ENCODE peak calls at places on chromosomes 2 and 18, in ten cellular contexts. One of them, this sample, is unnamed.
A peak's percentile ranks its signal among the peaks of the same experiment; 100 is the strongest.

GRCh38 chr2:202418511-202418910 is 42.4 kb downstream of the BMPR2 start:
- DNase-seq in NB4: no peak
- DNase-seq in fibroblast of lung: no peak
- DNase-seq in heart right ventricle: no peak
- DNase-seq in PC-3: no peak
- DNase-seq in BE2C: no peak
- DNase-seq in lower lobe of right lung: no peak
- DNase-seq in astrocyte of the spinal cord: no peak
- DNase-seq in HepG2: no peak
- DNase-seq in body of pancreas: no peak
- DNase-seq in this sample: no peak

GRCh38 chr2:15107137-15107536 is 454.0 kb downstream of the NBAS start:
- DNase-seq in PC-3: no peak
- DNase-seq in body of pancreas: no peak
- DNase-seq in BE2C: no peak
- DNase-seq in lower lobe of right lung: no peak
- DNase-seq in NB4: no peak
- DNase-seq in fibroblast of lung: no peak
- DNase-seq in heart right ventricle: no peak
- DNase-seq in HepG2: no peak
- DNase-seq in astrocyte of the spinal cord: peak; percentile 2
- DNase-seq in this sample: no peak

GRCh38 chr2:230919681-230920080 is 5.4 kb downstream of the GPR55 start:
- DNase-seq in NB4: no peak
- DNase-seq in HepG2: no peak
- DNase-seq in fibroblast of lung: no peak
- DNase-seq in lower lobe of right lung: no peak
- DNase-seq in PC-3: no peak
- DNase-seq in BE2C: no peak
- DNase-seq in heart right ventricle: no peak
- DNase-seq in astrocyte of the spinal cord: no peak
- DNase-seq in body of pancreas: no peak
- DNase-seq in this sample: no peak

GRCh38 chr2:219087371-219087770 is 26.6 kb upstream of the IHH start:
- DNase-seq in BE2C: no peak
- DNase-seq in astrocyte of the spinal cord: no peak
- DNase-seq in NB4: no peak
- DNase-seq in fibroblast of lung: no peak
- DNase-seq in HepG2: no peak
- DNase-seq in lower lobe of right lung: no peak
- DNase-seq in body of pancreas: no peak
- DNase-seq in heart right ventricle: no peak
- DNase-seq in PC-3: no peak
- DNase-seq in this sample: no peak

GRCh38 chr18:75170916-75171315 is 38.0 kb downstream of the PTGR3 start:
- DNase-seq in body of pancreas: no peak
- DNase-seq in NB4: no peak
- DNase-seq in HepG2: no peak
- DNase-seq in PC-3: no peak
- DNase-seq in BE2C: no peak
- DNase-seq in heart right ventricle: no peak
- DNase-seq in fibroblast of lung: no peak
- DNase-seq in lower lobe of right lung: no peak
- DNase-seq in astrocyte of the spinal cord: no peak
- DNase-seq in this sample: no peak

GRCh38 chr2:144183744-144184143 is 336.2 kb downstream of the ZEB2 start:
- DNase-seq in fibroblast of lung: peak; percentile 84
- DNase-seq in astrocyte of the spinal cord: no peak
- DNase-seq in lower lobe of right lung: no peak
- DNase-seq in heart right ventricle: no peak
- DNase-seq in BE2C: no peak
- DNase-seq in PC-3: no peak
- DNase-seq in HepG2: no peak
- DNase-seq in body of pancreas: no peak
- DNase-seq in NB4: peak; percentile 6
- DNase-seq in this sample: peak; percentile 95

GRCh38 chr2:74008761-74009395 is 24.2 kb downstream of the TET3 start:
- DNase-seq in body of pancreas: no peak
- DNase-seq in heart right ventricle: no peak
- DNase-seq in fibroblast of lung: no peak
- DNase-seq in BE2C: no peak
- DNase-seq in PC-3: no peak
- DNase-seq in astrocyte of the spinal cord: no peak
- DNase-seq in lower lobe of right lung: no peak
- DNase-seq in NB4: no peak
- DNase-seq in HepG2: no peak
- DNase-seq in this sample: no peak

GRCh38 chr2:81283081-81283480 is 978.5 kb upstream of the LRRTM1 start:
- DNase-seq in fibroblast of lung: peak; percentile 45
- DNase-seq in HepG2: no peak
- DNase-seq in body of pancreas: no peak
- DNase-seq in astrocyte of the spinal cord: no peak
- DNase-seq in PC-3: peak; percentile 53
- DNase-seq in heart right ventricle: no peak
- DNase-seq in NB4: no peak
- DNase-seq in lower lobe of right lung: no peak
- DNase-seq in BE2C: no peak
- DNase-seq in this sample: no peak

GRCh38 chr2:43136862-43137261 is 89.5 kb downstream of the ZFP36L2 start:
- DNase-seq in NB4: peak; percentile 39
- DNase-seq in HepG2: no peak
- DNase-seq in body of pancreas: no peak
- DNase-seq in heart right ventricle: no peak
- DNase-seq in fibroblast of lung: no peak
- DNase-seq in PC-3: no peak
- DNase-seq in BE2C: no peak
- DNase-seq in lower lobe of right lung: no peak
- DNase-seq in astrocyte of the spinal cord: no peak
- DNase-seq in this sample: no peak

GRCh38 chr2:16126969-16127940 is 186.9 kb downstream of the MYCN start:
- DNase-seq in lower lobe of right lung: no peak
- DNase-seq in HepG2: no peak
- DNase-seq in astrocyte of the spinal cord: no peak
- DNase-seq in body of pancreas: no peak
- DNase-seq in PC-3: no peak
- DNase-seq in fibroblast of lung: no peak
- DNase-seq in heart right ventricle: no peak
- DNase-seq in BE2C: peak; percentile 97
- DNase-seq in NB4: no peak
- DNase-seq in this sample: no peak

GRCh38 chr2:241654551-241654950 is 17.1 kb downstream of the ATG4B start:
- DNase-seq in PC-3: no peak
- DNase-seq in fibroblast of lung: no peak
- DNase-seq in lower lobe of right lung: no peak
- DNase-seq in BE2C: no peak
- DNase-seq in heart right ventricle: no peak
- DNase-seq in astrocyte of the spinal cord: no peak
- DNase-seq in NB4: no peak
- DNase-seq in body of pancreas: no peak
- DNase-seq in HepG2: no peak
- DNase-seq in this sample: no peak

GRCh38 chr18:48136544-48137353 is 206.3 kb upstream of the SMAD2 start:
- DNase-seq in PC-3: no peak
- DNase-seq in NB4: peak; percentile 33
- DNase-seq in fibroblast of lung: no peak
- DNase-seq in heart right ventricle: no peak
- DNase-seq in HepG2: no peak
- DNase-seq in lower lobe of right lung: peak; percentile 62
- DNase-seq in BE2C: no peak
- DNase-seq in astrocyte of the spinal cord: no peak
- DNase-seq in body of pancreas: peak; percentile 36
- DNase-seq in this sample: no peak

GRCh38 chr2:224183086-224183485 is 144.0 kb upstream of the SERPINE2 start:
- DNase-seq in fibroblast of lung: peak; percentile 22
- DNase-seq in HepG2: no peak
- DNase-seq in PC-3: no peak
- DNase-seq in NB4: no peak
- DNase-seq in heart right ventricle: no peak
- DNase-seq in body of pancreas: no peak
- DNase-seq in BE2C: no peak
- DNase-seq in lower lobe of right lung: no peak
- DNase-seq in astrocyte of the spinal cord: peak; percentile 41
- DNase-seq in this sample: no peak

GRCh38 chr2:191066281-191067233 is 52.6 kb upstream of the STAT1 start:
- DNase-seq in PC-3: no peak
- DNase-seq in BE2C: no peak
- DNase-seq in lower lobe of right lung: no peak
- DNase-seq in fibroblast of lung: no peak
- DNase-seq in astrocyte of the spinal cord: no peak
- DNase-seq in body of pancreas: no peak
- DNase-seq in heart right ventricle: no peak
- DNase-seq in HepG2: no peak
- DNase-seq in NB4: peak; percentile 29
- DNase-seq in this sample: no peak

GRCh38 chr18:33866386-33866785 is 288.4 kb downstream of the ASXL3 start:
- DNase-seq in HepG2: no peak
- DNase-seq in body of pancreas: no peak
- DNase-seq in NB4: no peak
- DNase-seq in lower lobe of right lung: no peak
- DNase-seq in BE2C: no peak
- DNase-seq in PC-3: no peak
- DNase-seq in astrocyte of the spinal cord: no peak
- DNase-seq in fibroblast of lung: no peak
- DNase-seq in heart right ventricle: no peak
- DNase-seq in this sample: no peak
- H3K4me3 ChIP-seq in HepG2: no peak overlapping the region
- H3K4me3 ChIP-seq in body of pancreas: no peak overlapping the region
- H3K4me3 ChIP-seq in NB4: no peak overlapping the region
- H3K4me3 ChIP-seq in lower lobe of right lung: no peak overlapping the region
- H3K4me3 ChIP-seq in BE2C: no peak overlapping the region
- H3K4me3 ChIP-seq in PC-3: no peak overlapping the region
- H3K4me3 ChIP-seq in astrocyte of the spinal cord: no peak overlapping the region
- H3K4me3 ChIP-seq in fibroblast of lung: no peak overlapping the region
- H3K4me3 ChIP-seq in heart right ventricle: no peak overlapping the region
- H3K4me3 ChIP-seq in this sample: no peak overlapping the region

DNA sequence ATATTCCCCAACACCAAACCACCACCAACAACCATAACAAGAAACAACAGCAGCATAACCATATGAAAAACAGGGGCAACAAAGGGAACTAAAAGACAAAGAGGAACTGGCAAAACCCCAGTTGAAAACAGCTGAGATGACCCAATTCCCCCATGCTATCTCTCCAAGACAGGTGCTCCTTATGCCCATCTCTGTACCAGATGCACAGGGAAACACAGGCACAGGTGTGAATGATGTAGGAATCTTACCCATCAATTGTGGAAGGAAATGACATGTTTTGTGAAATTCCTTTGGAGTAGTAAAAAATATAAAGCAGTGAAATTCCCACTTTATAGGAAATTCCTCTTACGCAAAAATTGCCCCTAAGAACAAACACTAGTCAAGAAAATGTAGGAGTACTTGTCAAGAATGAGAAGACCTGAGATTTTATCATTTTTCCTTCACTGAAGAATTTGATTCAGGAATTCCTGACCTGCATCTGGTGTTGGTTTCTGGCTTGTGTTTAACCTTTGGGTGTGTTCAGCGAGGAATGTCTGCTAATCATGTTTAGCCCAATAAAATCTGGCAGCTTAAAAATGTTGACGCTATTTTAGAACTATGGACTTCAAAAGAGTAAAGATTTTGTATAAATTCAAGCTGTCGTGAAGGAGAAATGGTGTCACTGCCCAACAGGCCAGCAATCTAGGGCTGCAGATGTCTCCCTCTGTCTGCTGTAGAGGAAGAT is 67.7 kb upstream of the ARHGAP28 start:
- DNase-seq in body of pancreas: no peak
- DNase-seq in heart right ventricle: no peak
- DNase-seq in HepG2: no peak
- DNase-seq in astrocyte of the spinal cord: no peak
- DNase-seq in NB4: no peak
- DNase-seq in lower lobe of right lung: no peak
- DNase-seq in BE2C: no peak
- DNase-seq in PC-3: peak; percentile 62
- DNase-seq in fibroblast of lung: no peak
- DNase-seq in this sample: no peak
- TF ChIP-seq CTCF in body of pancreas: no peak
- TF ChIP-seq CTCF in heart right ventricle: no peak
- TF ChIP-seq CTCF in HepG2: no peak
- TF ChIP-seq CTCF in astrocyte of the spinal cord: no peak
- TF ChIP-seq CTCF in NB4: no peak
- TF ChIP-seq CTCF in lower lobe of right lung: no peak
- TF ChIP-seq CTCF in BE2C: no peak
- TF ChIP-seq CTCF in PC-3: no peak
- TF ChIP-seq CTCF in fibroblast of lung: no peak
- TF ChIP-seq CTCF in this sample: no peak

GRCh38 chr2:84888401-84889276 is 7.8 kb upstream of the TRABD2A start:
- DNase-seq in body of pancreas: no peak
- DNase-seq in heart right ventricle: no peak
- DNase-seq in BE2C: no peak
- DNase-seq in NB4: peak; percentile 98
- DNase-seq in astrocyte of the spinal cord: peak; percentile 58
- DNase-seq in lower lobe of right lung: no peak
- DNase-seq in HepG2: no peak
- DNase-seq in fibroblast of lung: peak; percentile 79
- DNase-seq in PC-3: no peak
- DNase-seq in this sample: peak; percentile 76
- H3K4me3 ChIP-seq in body of pancreas: no peak overlapping the region
- H3K4me3 ChIP-seq in heart right ventricle: no peak overlapping the region
- H3K4me3 ChIP-seq in BE2C: no peak overlapping the region
- H3K4me3 ChIP-seq in NB4: peak overlapping the region; percentile 48
- H3K4me3 ChIP-seq in astrocyte of the spinal cord: no peak overlapping the region
- H3K4me3 ChIP-seq in lower lobe of right lung: peak overlapping the region; percentile 43
- H3K4me3 ChIP-seq in HepG2: peak overlapping the region; percentile 39
- H3K4me3 ChIP-seq in fibroblast of lung: peak overlapping the region; percentile 22
- H3K4me3 ChIP-seq in PC-3: no peak overlapping the region
- H3K4me3 ChIP-seq in this sample: no peak overlapping the region

GRCh38 chr18:58659691-58660090 is 11.6 kb upstream of the MALT1 start:
- DNase-seq in fibroblast of lung: no peak
- DNase-seq in lower lobe of right lung: no peak
- DNase-seq in BE2C: no peak
- DNase-seq in body of pancreas: no peak
- DNase-seq in NB4: no peak
- DNase-seq in HepG2: no peak
- DNase-seq in PC-3: no peak
- DNase-seq in astrocyte of the spinal cord: no peak
- DNase-seq in heart right ventricle: no peak
- DNase-seq in this sample: no peak

GRCh38 chr18:58657494-58657893 is 13.8 kb upstream of the MALT1 start:
- DNase-seq in astrocyte of the spinal cord: no peak
- DNase-seq in NB4: no peak
- DNase-seq in body of pancreas: no peak
- DNase-seq in BE2C: no peak
- DNase-seq in fibroblast of lung: no peak
- DNase-seq in lower lobe of right lung: no peak
- DNase-seq in HepG2: no peak
- DNase-seq in heart right ventricle: no peak
- DNase-seq in PC-3: no peak
- DNase-seq in this sample: no peak

GRCh38 chr18:58660915-58661314 is 10.3 kb upstream of the MALT1 start:
- DNase-seq in heart right ventricle: no peak
- DNase-seq in BE2C: no peak
- DNase-seq in lower lobe of right lung: no peak
- DNase-seq in fibroblast of lung: no peak
- DNase-seq in HepG2: no peak
- DNase-seq in body of pancreas: no peak
- DNase-seq in astrocyte of the spinal cord: no peak
- DNase-seq in NB4: no peak
- DNase-seq in PC-3: no peak
- DNase-seq in this sample: no peak

GRCh38 chr18:58662118-58662517 is 9.1 kb upstream of the MALT1 start:
- DNase-seq in body of pancreas: no peak
- DNase-seq in PC-3: no peak
- DNase-seq in NB4: no peak
- DNase-seq in lower lobe of right lung: no peak
- DNase-seq in astrocyte of the spinal cord: no peak
- DNase-seq in HepG2: no peak
- DNase-seq in BE2C: no peak
- DNase-seq in fibroblast of lung: no peak
- DNase-seq in heart right ventricle: no peak
- DNase-seq in this sample: no peak

GRCh38 chr18:58661423-58661822 is 9.8 kb upstream of the MALT1 start:
- DNase-seq in fibroblast of lung: peak; percentile 22
- DNase-seq in astrocyte of the spinal cord: peak; percentile 17
- DNase-seq in NB4: no peak
- DNase-seq in HepG2: no peak
- DNase-seq in lower lobe of right lung: no peak
- DNase-seq in BE2C: no peak
- DNase-seq in heart right ventricle: no peak
- DNase-seq in PC-3: peak; percentile 20
- DNase-seq in body of pancreas: no peak
- DNase-seq in this sample: no peak
- TF ChIP-seq CTCF in fibroblast of lung: peak; percentile 36
- TF ChIP-seq CTCF in astrocyte of the spinal cord: peak; percentile 45
- TF ChIP-seq CTCF in NB4: no peak
- TF ChIP-seq CTCF in HepG2: peak; percentile 47
- TF ChIP-seq CTCF in lower lobe of right lung: no peak
- TF ChIP-seq CTCF in BE2C: peak; percentile 24
- TF ChIP-seq CTCF in heart right ventricle: no peak
- TF ChIP-seq CTCF in PC-3: no peak
- TF ChIP-seq CTCF in body of pancreas: no peak
- TF ChIP-seq CTCF in this sample: peak; percentile 24

This sample was measured in fibroblast of mammary gland.